ENCODE peak calls at places on chromosomes 3 and 15, in nine cellular contexts. One of them, this sample, is unnamed.

GRCh38 chr15:66046751-66047150 is 177.5 kb downstream of the RAB11A start:
- DNase-seq in activated T-helper 9 cell treated with anti-CD3 and anti-CD28 coated beads, Interleukin-2, amount 50 U/mL, for 16 hours: no peak
- DNase-seq in WTC11: no peak
- DNase-seq in hippocampal formation: no peak
- DNase-seq in activated T-cell treated with anti-CD3 and anti-CD28 coated beads, Interleukin-2, amount 50 U/mL, for 1 hour: no peak
- DNase-seq in AG10803: no peak
- DNase-seq in Calu3: peak; percentile 52
- DNase-seq in GM23248: no peak
- DNase-seq in stimulated activated CD4-positive, alpha-beta T cell treated with anti-CD3 and anti-CD28 coated beads, Interleukin-4, amount 100 ng/mL, for 48 hours: no peak
- DNase-seq in this sample: no peak

GRCh38 chr3:29697989-29698388 is 417.1 kb downstream of the RBMS3 start:
- DNase-seq in stimulated activated CD4-positive, alpha-beta T cell treated with anti-CD3 and anti-CD28 coated beads, Interleukin-4, amount 100 ng/mL, for 48 hours: no peak
- DNase-seq in AG10803: peak; percentile 65
- DNase-seq in hippocampal formation: no peak
- DNase-seq in activated T-helper 9 cell treated with anti-CD3 and anti-CD28 coated beads, Interleukin-2, amount 50 U/mL, for 16 hours: no peak
- DNase-seq in activated T-cell treated with anti-CD3 and anti-CD28 coated beads, Interleukin-2, amount 50 U/mL, for 1 hour: no peak
- DNase-seq in GM23248: peak; percentile 80
- DNase-seq in WTC11: no peak
- DNase-seq in Calu3: no peak
- DNase-seq in this sample: no peak

GRCh38 chr3:182608876-182609275 is 184.4 kb upstream of the ATP11B start:
- DNase-seq in GM23248: no peak
- DNase-seq in AG10803: no peak
- DNase-seq in activated T-helper 9 cell treated with anti-CD3 and anti-CD28 coated beads, Interleukin-2, amount 50 U/mL, for 16 hours: no peak
- DNase-seq in Calu3: no peak
- DNase-seq in activated T-cell treated with anti-CD3 and anti-CD28 coated beads, Interleukin-2, amount 50 U/mL, for 1 hour: no peak
- DNase-seq in WTC11: no peak
- DNase-seq in stimulated activated CD4-positive, alpha-beta T cell treated with anti-CD3 and anti-CD28 coated beads, Interleukin-4, amount 100 ng/mL, for 48 hours: no peak
- DNase-seq in hippocampal formation: no peak
- DNase-seq in this sample: no peak

GRCh38 chr3:53231532-53232511 is 24.0 kb downstream of the TKT start:
- DNase-seq in Calu3: no peak
- DNase-seq in activated T-helper 9 cell treated with anti-CD3 and anti-CD28 coated beads, Interleukin-2, amount 50 U/mL, for 16 hours: no peak
- DNase-seq in WTC11: no peak
- DNase-seq in stimulated activated CD4-positive, alpha-beta T cell treated with anti-CD3 and anti-CD28 coated beads, Interleukin-4, amount 100 ng/mL, for 48 hours: no peak
- DNase-seq in activated T-cell treated with anti-CD3 and anti-CD28 coated beads, Interleukin-2, amount 50 U/mL, for 1 hour: no peak
- DNase-seq in hippocampal formation: no peak
- DNase-seq in GM23248: no peak
- DNase-seq in AG10803: no peak
- DNase-seq in this sample: no peak

GRCh38 chr3:138051946-138052802 is 42.2 kb downstream of the CLDN18 start:
- DNase-seq in stimulated activated CD4-positive, alpha-beta T cell treated with anti-CD3 and anti-CD28 coated beads, Interleukin-4, amount 100 ng/mL, for 48 hours: no peak
- DNase-seq in GM23248: peak; percentile 67
- DNase-seq in activated T-cell treated with anti-CD3 and anti-CD28 coated beads, Interleukin-2, amount 50 U/mL, for 1 hour: no peak
- DNase-seq in WTC11: peak; percentile 59
- DNase-seq in hippocampal formation: no peak
- DNase-seq in AG10803: peak; percentile 50
- DNase-seq in activated T-helper 9 cell treated with anti-CD3 and anti-CD28 coated beads, Interleukin-2, amount 50 U/mL, for 16 hours: no peak
- DNase-seq in Calu3: peak; percentile 75
- DNase-seq in this sample: no peak

GRCh38 chr3:125670945-125671344 is 75.6 kb upstream of the OSBPL11 start:
- DNase-seq in GM23248: no peak
- DNase-seq in activated T-cell treated with anti-CD3 and anti-CD28 coated beads, Interleukin-2, amount 50 U/mL, for 1 hour: no peak
- DNase-seq in AG10803: no peak
- DNase-seq in Calu3: no peak
- DNase-seq in hippocampal formation: no peak
- DNase-seq in activated T-helper 9 cell treated with anti-CD3 and anti-CD28 coated beads, Interleukin-2, amount 50 U/mL, for 16 hours: no peak
- DNase-seq in WTC11: no peak
- DNase-seq in stimulated activated CD4-positive, alpha-beta T cell treated with anti-CD3 and anti-CD28 coated beads, Interleukin-4, amount 100 ng/mL, for 48 hours: no peak
- DNase-seq in this sample: no peak

GRCh38 chr3:66048051-66048395 is 9.3 kb upstream of the MAGI1 start:
- DNase-seq in Calu3: no peak
- DNase-seq in hippocampal formation: no peak
- DNase-seq in stimulated activated CD4-positive, alpha-beta T cell treated with anti-CD3 and anti-CD28 coated beads, Interleukin-4, amount 100 ng/mL, for 48 hours: no peak
- DNase-seq in WTC11: no peak
- DNase-seq in activated T-cell treated with anti-CD3 and anti-CD28 coated beads, Interleukin-2, amount 50 U/mL, for 1 hour: no peak
- DNase-seq in GM23248: peak; percentile 40
- DNase-seq in activated T-helper 9 cell treated with anti-CD3 and anti-CD28 coated beads, Interleukin-2, amount 50 U/mL, for 16 hours: no peak
- DNase-seq in AG10803: peak; percentile 60
- DNase-seq in this sample: no peak

GRCh38 chr3:138717348-138717747 is 108.8 kb downstream of the FAIM start:
- DNase-seq in hippocampal formation: no peak
- DNase-seq in AG10803: no peak
- DNase-seq in WTC11: no peak
- DNase-seq in stimulated activated CD4-positive, alpha-beta T cell treated with anti-CD3 and anti-CD28 coated beads, Interleukin-4, amount 100 ng/mL, for 48 hours: no peak
- DNase-seq in Calu3: no peak
- DNase-seq in GM23248: no peak
- DNase-seq in activated T-helper 9 cell treated with anti-CD3 and anti-CD28 coated beads, Interleukin-2, amount 50 U/mL, for 16 hours: no peak
- DNase-seq in activated T-cell treated with anti-CD3 and anti-CD28 coated beads, Interleukin-2, amount 50 U/mL, for 1 hour: no peak
- DNase-seq in this sample: no peak

GRCh38 chr15:96049766-96050165 is 280.7 kb upstream of the NR2F2 start:
- DNase-seq in activated T-cell treated with anti-CD3 and anti-CD28 coated beads, Interleukin-2, amount 50 U/mL, for 1 hour: no peak
- DNase-seq in GM23248: no peak
- DNase-seq in WTC11: no peak
- DNase-seq in AG10803: no peak
- DNase-seq in hippocampal formation: no peak
- DNase-seq in activated T-helper 9 cell treated with anti-CD3 and anti-CD28 coated beads, Interleukin-2, amount 50 U/mL, for 16 hours: no peak
- DNase-seq in stimulated activated CD4-positive, alpha-beta T cell treated with anti-CD3 and anti-CD28 coated beads, Interleukin-4, amount 100 ng/mL, for 48 hours: no peak
- DNase-seq in Calu3: no peak
- DNase-seq in this sample: no peak

GRCh38 chr15:89379818-89380217 is 45.2 kb upstream of the POLG start:
- DNase-seq in GM23248: no peak
- DNase-seq in AG10803: no peak
- DNase-seq in stimulated activated CD4-positive, alpha-beta T cell treated with anti-CD3 and anti-CD28 coated beads, Interleukin-4, amount 100 ng/mL, for 48 hours: no peak
- DNase-seq in hippocampal formation: no peak
- DNase-seq in Calu3: peak; percentile 58
- DNase-seq in activated T-cell treated with anti-CD3 and anti-CD28 coated beads, Interleukin-2, amount 50 U/mL, for 1 hour: no peak
- DNase-seq in activated T-helper 9 cell treated with anti-CD3 and anti-CD28 coated beads, Interleukin-2, amount 50 U/mL, for 16 hours: no peak
- DNase-seq in WTC11: no peak
- DNase-seq in this sample: no peak

This sample was measured in DMS 273 treated with DMSO at 0.1 percent for 48 hours.